ENCODE peak calls at places on chromosomes 4 and X, in four cellular contexts. Q, G, N and O are unnamed samples.

GRCh38 chr4:35934370-35934981 is 309.8 kb downstream of the ARAP2 start:
- DNase-seq in G (no peak), N (no peak), Q (no peak), O (no peak)

GRCh38 chrX:66074920-66075879 is 35.3 kb upstream of the VSIG4 start:
- DNase-seq in N (no peak), G (peak), Q (no peak), O (peak)

GRCh38 chr4:168586926-168587325 is 90.1 kb downstream of the PALLD start:
- DNase-seq in Q (no peak), G (no peak), N (no peak), O (no peak)

GRCh38 chr4:40196724-40197281 is at the start of gene RHOH:
- DNase-seq in G (no peak), Q (no peak), N (no peak), O (no peak)

GRCh38 chrX:23699636-23700194 is 32.4 kb downstream of the PRDX4 start:
- DNase-seq in G (peak), Q (no peak), N (no peak), O (peak)

GRCh38 chr4:24912252-24913098 is at the start of gene CCDC149:
- DNase-seq in Q (peak), N (no peak), G (peak), O (peak)

GRCh38 chr4:45437381-45437780 is 686.5 kb downstream of the GABRG1 start:
- DNase-seq in N (no peak), Q (no peak), G (no peak), O (no peak)

GRCh38 chr4:99341426-99341825 is 11.1 kb downstream of the ADH1C start:
- DNase-seq in G (no peak), Q (no peak), N (no peak), O (no peak)

GRCh38 chr4:129583868-129584267 is 487.9 kb downstream of the C4orf33 start:
- DNase-seq in Q (no peak), G (peak), N (no peak), O (no peak)

GRCh38 chr4:111814961-111815360 is 330.3 kb upstream of the FAM241A start:
- DNase-seq in Q (no peak), N (no peak), G (no peak), O (no peak)

GRCh38 chrX:134013092-134013497 is 27.7 kb upstream of the GPC3 start:
- DNase-seq in Q (no peak), N (no peak), G (no peak), O (no peak)

GRCh38 chrX:53321216-53321942 is 40.0 kb upstream of the IQSEC2 start:
- DNase-seq in Q (peak), N (no peak), G (no peak), O (no peak)

GRCh38 chr4:108830509-108831244 is 67.8 kb upstream of the ETNPPL start:
- DNase-seq in N (no peak), G (peak), Q (no peak), O (peak)

GRCh38 chr4:103786014-103786413 is 66.2 kb upstream of the TACR3 start:
- DNase-seq in N (no peak), G (no peak), Q (peak), O (no peak)

GRCh38 chrX:39759526-39760224 is 338.1 kb downstream of the BCOR start:
- DNase-seq in Q (no peak), G (no peak), N (no peak), O (no peak)

GRCh38 chrX:119503484-119503861 is 35.2 kb downstream of the SLC25A5 start:
- DNase-seq in Q (no peak), G (no peak), N (no peak), O (peak)

GRCh38 chr4:92968556-92968955 is 664.8 kb downstream of the GRID2 start:
- DNase-seq in G (no peak), Q (no peak), N (no peak), O (no peak)